ENCODE peak calls at places on chromosomes 12 and 14, in ten cellular contexts. X is left cardiac atrium, P is cardiac fibroblast, T is GM10248, V is T-helper 9 cell, H is HEK293T, M is NCI-H1092 treated with DMSO at 0.1 percent for 48 hours, K is endothelial cell, S is NCI-H2171 treated with DMSO at 0.1 percent for 48 hours, E is MCF 10A. G is an unnamed sample.

GRCh38 chr12:128784030-128784770 is 39.6 kb downstream of the SLC15A4 start:
- DNase-seq in X (no peak), P (peak; percentile 4), T (no peak), V (no peak), H (no peak), M (no peak), K (no peak), S (no peak), E (peak; percentile 62), G (no peak)

GRCh38 chr12:54993181-54993835 is 8.7 kb upstream of the TESPA1 start:
- DNase-seq in X (no peak), P (peak; percentile 72), T (peak; percentile 64), V (peak; percentile 38), H (peak; percentile 66), M (peak; percentile 76), K (peak; percentile 44), S (peak; percentile 91), E (peak; percentile 74), G (no peak)

GRCh38 chr12:22360772-22361171 is 26.3 kb upstream of the ST8SIA1 start:
- DNase-seq in X (no peak), P (no peak), T (no peak), V (no peak), H (no peak), M (no peak), K (no peak), S (no peak), E (no peak), G (no peak)

GRCh38 chr14:105498430-105499255 is 7.6 kb downstream of the TEDC1 start:
- DNase-seq in X (no peak), P (no peak), T (no peak), V (no peak), H (no peak), M (no peak), K (no peak), S (no peak), E (no peak), G (peak; percentile 69)

GRCh38 chr14:59850458-59850857 is 20.1 kb downstream of the RTN1 start:
- DNase-seq in X (no peak), P (no peak), T (no peak), V (no peak), H (no peak), M (no peak), K (no peak), S (no peak), E (no peak), G (no peak)

GRCh38 chr12:128976120-128976519 is 122.8 kb downstream of the GLT1D1 start:
- DNase-seq in X (peak; percentile 37), P (no peak), T (no peak), V (no peak), H (peak; percentile 25), M (no peak), K (no peak), S (no peak), E (no peak), G (no peak)

GRCh38 chr12:107645630-107646333 is 39.8 kb upstream of the PWP1 start:
- DNase-seq in X (no peak), P (no peak), T (no peak), V (no peak), H (peak; percentile 64), M (peak; percentile 23), K (no peak), S (peak; percentile 90), E (no peak), G (peak; percentile 74)

GRCh38 chr12:108346727-108347710 is 7.9 kb upstream of the CMKLR1 start:
- DNase-seq in X (no peak), P (no peak), T (no peak), V (no peak), H (no peak), M (no peak), K (no peak), S (peak; percentile 21), E (no peak), G (no peak)

GRCh38 chr14:43981135-43981787 is 525.8 kb downstream of the FSCB start:
- DNase-seq in X (no peak), P (no peak), T (no peak), V (no peak), H (no peak), M (no peak), K (no peak), S (no peak), E (no peak), G (no peak)

GRCh38 chr12:125092872-125093680 is 27.8 kb downstream of the AACS start:
- DNase-seq in X (peak; percentile 60), P (peak; percentile 34), T (no peak), V (no peak), H (no peak), M (no peak), K (no peak), S (no peak), E (no peak), G (no peak)

GRCh38 chr12:46915861-46916260 is 90.1 kb upstream of the SLC38A4 start:
- DNase-seq in X (no peak), P (peak; percentile 52), T (no peak), V (no peak), H (no peak), M (no peak), K (no peak), S (no peak), E (no peak), G (no peak)

GRCh38 chr12:109240365-109240764 is 68.7 kb downstream of the FOXN4 start:
- DNase-seq in X (no peak), P (no peak), T (no peak), V (no peak), H (no peak), M (no peak), K (no peak), S (no peak), E (no peak), G (no peak)

GRCh38 chr12:93853698-93854478 is 176.7 kb downstream of the CRADD start:
- DNase-seq in X (no peak), P (no peak), T (no peak), V (no peak), H (no peak), M (no peak), K (no peak), S (no peak), E (no peak), G (no peak)

GRCh38 chr12:6956332-6956727 is 5.2 kb downstream of the PTPN6 start:
- DNase-seq in X (no peak), P (no peak), T (no peak), V (no peak), H (no peak), M (no peak), K (no peak), S (no peak), E (no peak), G (no peak)